ENCODE peak calls at places on chromosomes 11 and 22, in five cellular contexts. E, F, K, U and W are unnamed samples. For H3K4me1, the result is how much of the 10 kb centered on the place peaks cover.

GRCh38 chr11:83836883-83837654 is 550.9 kb upstream of the CCDC90B start:
- DNase-seq in F (peak), E (peak), K (peak), U (peak), W (peak)

GRCh38 chr22:20021196-20022181 is 579 bp downstream of the TANGO2 start:
- DNase-seq in F (peak), E (peak), K (peak), U (peak), W (peak)

GRCh38 chr22:38788016-38788415 is 5.9 kb downstream of the DNAL4 start:
- DNase-seq in F (no peak), K (no peak), E (peak), U (no peak), W (no peak)

GRCh38 chr11:57345555-57346151 is 7.5 kb downstream of the P2RX3 start:
- DNase-seq in K (peak), F (peak), U (peak), E (peak), W (peak)

GRCh38 chr11:30046211-30046945 is 29.5 kb upstream of the KCNA4 start:
- DNase-seq in U (no peak), F (no peak), K (peak), E (no peak), W (peak)

GRCh38 chr11:111336582-111337256 is 38.4 kb downstream of the POU2AF3 start:
- DNase-seq in U (no peak), F (no peak), E (peak), K (peak), W (no peak)

GRCh38 chr11:71555508-71555907 is 7.3 kb downstream of the KRTAP5-9 start:
- DNase-seq in F (no peak), E (no peak), K (no peak), U (no peak), W (no peak)

GRCh38 chr11:23232652-23233051 is 372.4 kb upstream of the CCDC179 start:
- DNase-seq in K (no peak), U (no peak), F (no peak), E (no peak), W (no peak)

GRCh38 chr11:46553746-46554204 is 40.0 kb downstream of the AMBRA1 start:
- DNase-seq in U (no peak), K (no peak), F (no peak), E (peak), W (no peak)

GRCh38 chr11:44189986-44190882 is 94.8 kb downstream of the EXT2 start:
- DNase-seq in E (no peak), U (no peak), K (no peak), F (no peak), W (no peak)

GRCh38 chr11:83392556-83392955 is 106.4 kb upstream of the CCDC90B start:
- DNase-seq in F (no peak), U (no peak), E (no peak), K (no peak), W (no peak)

GRCh38 chr11:96254087-96254486 is 88.9 kb downstream of the MAML2 start:
- DNase-seq in F (peak), K (no peak), U (peak), E (peak), W (no peak)

GRCh38 chr11:31500560-31500959 is 8.9 kb downstream of the IMMP1L start:
- DNase-seq in F (no peak), U (no peak), E (no peak), K (no peak), W (no peak)

GRCh38 chr11:114134870-114135269 is 75.4 kb downstream of the ZBTB16 start:
- DNase-seq in F (no peak), K (no peak), U (no peak), E (peak), W (peak)
- H3K27ac ChIP-seq in F (no peak), K (no peak), U (no peak), E (no peak), W (no peak)

DNA sequence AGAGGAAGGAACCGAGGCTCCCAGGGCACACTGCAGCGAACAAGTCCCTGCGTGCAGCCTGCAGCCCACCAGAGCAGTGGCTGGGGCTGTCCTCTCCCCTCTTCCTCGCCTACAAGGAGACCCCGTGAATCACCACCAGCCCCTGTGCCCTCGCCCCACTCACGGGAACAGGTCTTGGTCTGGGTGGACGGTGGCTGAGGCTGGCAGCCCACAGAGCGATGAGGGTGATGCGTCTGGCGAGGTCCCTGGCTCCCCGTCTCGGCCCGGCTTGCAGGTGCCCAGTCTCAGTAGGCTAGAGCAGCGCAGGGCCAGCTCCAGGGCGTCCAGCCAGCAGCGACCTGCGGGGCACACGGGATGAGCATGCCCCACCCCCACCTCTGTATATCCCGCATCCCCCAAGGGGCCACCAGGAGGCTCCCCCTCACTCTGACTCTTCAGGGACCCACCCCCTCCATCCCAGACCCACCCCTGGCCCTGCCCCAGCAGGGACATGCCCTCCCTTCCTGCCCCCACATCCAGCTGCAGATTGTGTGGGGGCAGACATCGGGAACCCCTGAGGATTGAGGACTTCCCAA is 50.5 kb upstream of the CARS1 start:
- DNase-seq in U (no peak), F (no peak), E (no peak), K (peak), W (peak)
- TF ChIP-seq CTCF in U (no peak), F (no peak), E (no peak), K (no peak), W (no peak)

GRCh38 chr11:3982431-3982830 is 112.2 kb upstream of the RRM1 start:
- DNase-seq in E (peak), F (no peak), K (no peak), U (no peak), W (no peak)
- H3K4me1 ChIP-seq in E (under half), F (under half), K (under half), U (under half), W (under half)

DNA sequence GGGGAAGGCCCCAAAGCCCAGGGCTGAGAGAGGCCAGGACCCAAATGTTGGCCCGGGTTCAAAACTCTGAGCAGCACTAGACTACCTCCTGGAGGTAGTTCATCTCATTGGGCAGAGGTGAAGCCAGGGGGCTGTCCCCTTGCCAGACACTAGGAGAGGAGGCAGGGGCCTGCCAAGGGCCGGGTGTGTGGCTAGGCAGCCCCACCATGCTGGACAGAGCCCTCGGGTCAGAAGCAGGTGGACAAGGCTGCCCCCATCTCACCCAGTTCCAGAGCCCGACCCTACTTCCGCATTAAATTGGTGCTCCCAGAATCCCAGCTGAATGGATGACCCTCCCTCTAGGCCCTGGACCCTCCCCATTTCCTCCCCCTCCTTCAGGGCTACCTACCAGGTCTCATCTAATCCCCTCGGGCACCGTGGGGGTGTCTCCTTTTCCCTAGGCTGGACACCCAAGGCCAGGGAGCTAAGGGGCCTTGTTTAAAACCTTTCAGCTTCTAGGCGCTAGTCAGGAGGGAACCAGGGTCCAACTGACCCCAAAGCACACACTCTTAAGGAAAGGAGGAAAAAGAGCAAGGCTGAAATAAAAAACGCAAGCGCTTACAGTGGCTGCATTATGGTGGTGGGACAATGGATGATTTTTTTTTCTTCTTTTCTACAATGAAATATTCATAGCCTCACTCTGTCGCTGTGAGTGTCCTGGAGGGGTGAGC is 72.1 kb upstream of the TCF20 start:
- DNase-seq in K (no peak), F (no peak), U (no peak), E (no peak), W (no peak)
- H3K27ac ChIP-seq in K (no peak), F (no peak), U (no peak), E (no peak), W (no peak)

GRCh38 chr11:64560139-64560771 is 30.8 kb upstream of the SLC22A12 start:
- DNase-seq in E (no peak), U (no peak), F (no peak), K (peak), W (peak)
- TF ChIP-seq CTCF in E (no peak), U (no peak), F (no peak), K (no peak), W (no peak)

GRCh38 chr11:114157476-114158050 is 98.1 kb downstream of the ZBTB16 start:
- DNase-seq in U (no peak), F (no peak), K (no peak), E (no peak), W (peak)
- H3K4me1 ChIP-seq in U (under half), F (under half), K (under half), E (under half), W (under half)